ENCODE peak calls at places on chromosomes 6 and 20, in eight cellular contexts. H is stimulated activated CD8-positive, alpha-beta memory T cell treated with anti-CD3 and anti-CD28 coated beads, Interleukin-7, amount 100 ng/mL, for 4 hours; I is activated CD4-positive, alpha-beta T cell treated with anti-CD3 and anti-CD28 coated beads, Interleukin-2, amount 50 U/mL, for 1 hour; O is right cardiac atrium; N is nucleus accumbens; P is amniotic stem cell; J is HS-5; K is neural crest cell. R is an unnamed sample.

GRCh38 chr20:14935285-14935684 is 597.9 kb upstream of the FLRT3 start:
- DNase-seq in I (no peak), O (no peak), H (no peak), P (no peak), N (no peak), J (no peak), K (no peak), R (no peak)

GRCh38 chr6:36463686-36464085 is 20.9 kb downstream of the KCTD20 start:
- DNase-seq in H (no peak), N (no peak), K (no peak), I (no peak), O (no peak), J (peak), P (no peak), R (no peak)

GRCh38 chr6:150251566-150252186 is 108.8 kb downstream of the PPP1R14C start:
- DNase-seq in I (no peak), P (no peak), H (no peak), J (no peak), K (no peak), O (no peak), N (no peak), R (no peak)

GRCh38 chr6:42387336-42387735 is 64.4 kb downstream of the TRERF1 start:
- DNase-seq in P (no peak), J (no peak), K (no peak), O (no peak), I (peak), N (no peak), H (peak), R (peak)

GRCh38 chr6:37679539-37680476 is 17.9 kb downstream of the MDGA1 start:
- DNase-seq in K (no peak), N (no peak), P (no peak), J (no peak), H (no peak), I (no peak), O (no peak), R (no peak)

GRCh38 chr6:15148356-15149058 is 97.4 kb upstream of the JARID2 start:
- DNase-seq in J (peak), I (no peak), K (no peak), P (no peak), O (no peak), N (no peak), H (no peak), R (no peak)

GRCh38 chr6:31558631-31559500 is 11.5 kb downstream of the NFKBIL1 start:
- DNase-seq in J (no peak), I (peak), P (no peak), K (no peak), N (no peak), O (peak), H (peak), R (peak)

GRCh38 chr6:111552999-111553398 is 52.7 kb downstream of the TRAF3IP2 start:
- DNase-seq in K (no peak), P (no peak), I (no peak), O (no peak), N (no peak), J (no peak), H (no peak), R (no peak)

GRCh38 chr6:133814797-133815196 is 74.1 kb upstream of the TCF21 start:
- DNase-seq in K (no peak), N (no peak), I (no peak), P (peak), O (no peak), J (peak), H (no peak), R (no peak)

GRCh38 chr20:461254-462198 is 807 bp downstream of the TBC1D20 start:
- DNase-seq in O (peak), H (peak), N (no peak), J (no peak), I (peak), P (no peak), K (peak), R (peak)

GRCh38 chr6:148599967-148600426 is 146.8 kb upstream of the UST start:
- DNase-seq in P (no peak), H (no peak), J (no peak), I (no peak), N (no peak), O (no peak), K (no peak), R (no peak)

GRCh38 chr20:17625246-17626051 is 55.6 kb downstream of the DSTN start:
- DNase-seq in P (no peak), N (no peak), O (peak), H (no peak), J (no peak), I (no peak), K (no peak), R (no peak)

GRCh38 chr6:168221497-168222079 is 98.0 kb downstream of the DACT2 start:
- DNase-seq in J (no peak), O (no peak), H (no peak), N (no peak), I (no peak), P (no peak), K (no peak), R (no peak)

GRCh38 chr20:37356387-37356786 is 10.4 kb downstream of the SRC start:
- DNase-seq in I (no peak), H (no peak), N (no peak), J (no peak), K (no peak), O (peak), P (no peak), R (no peak)

GRCh38 chr6:143027058-143027457 is 33.6 kb upstream of the AIG1 start:
- DNase-seq in H (peak), I (peak), J (no peak), O (peak), N (no peak), P (no peak), K (peak), R (peak)

GRCh38 chr6:124792386-124792785 is 169.9 kb upstream of the RNF217 start:
- DNase-seq in P (no peak), J (no peak), I (no peak), K (no peak), O (no peak), N (no peak), H (no peak), R (no peak)

GRCh38 chr6:122878809-122879208 is 89.8 kb downstream of the SMPDL3A start:
- DNase-seq in H (no peak), K (no peak), J (no peak), I (no peak), O (no peak), P (no peak), N (no peak), R (no peak)

GRCh38 chr6:13573669-13574110 is 711 bp upstream of the SIRT5 start:
- DNase-seq in P (no peak), K (no peak), J (no peak), O (peak), I (peak), N (no peak), H (no peak), R (peak)

GRCh38 chr6:107736713-107737396 is 87.3 kb downstream of the SCML4 start:
- DNase-seq in H (no peak), P (no peak), J (no peak), I (no peak), N (no peak), K (no peak), O (no peak), R (no peak)

GRCh38 chr6:159788276-159788675 is 1.1 kb downstream of the TCP1 start:
- DNase-seq in N (no peak), H (no peak), J (no peak), P (no peak), K (no peak), I (no peak), O (no peak), R (peak)